ENCODE peak calls at places on chromosomes 1 and 21, in nine cellular contexts. Y is Right ventricle myocardium inferior; S is CD4-positive, CD25-positive, alpha-beta regulatory T cell; W is CD8-positive, alpha-beta T cell; M is breast epithelium; B is retina; Z is non-pigmented ciliary epithelial cell; O is T47D; J is small intestine. U is an unnamed sample.

GRCh38 chr1:28129150-28129549 is 40.7 kb upstream of the EYA3 start:
- DNase-seq in Y (no peak), S (no peak), W (no peak), M (no peak), B (no peak), Z (peak; percentile 64), O (no peak), J (no peak), U (peak; percentile 99)

GRCh38 chr21:28136687-28137086 is 856.0 kb downstream of the LTN1 start:
- DNase-seq in Y (no peak), S (no peak), W (no peak), M (no peak), B (no peak), Z (no peak), O (no peak), J (no peak), U (no peak)

GRCh38 chr1:67576474-67576873 is 108.5 kb upstream of the GADD45A start:
- DNase-seq in Y (no peak), S (no peak), W (no peak), M (no peak), B (no peak), Z (no peak), O (no peak), J (no peak), U (no peak)

GRCh38 chr1:87449348-87449963 is 120.8 kb downstream of the LMO4 start:
- DNase-seq in Y (no peak), S (no peak), W (no peak), M (peak; percentile 39), B (no peak), Z (no peak), O (peak; percentile 88), J (peak; percentile 12), U (peak; percentile 26)

GRCh38 chr1:97314685-97315084 is 593.1 kb downstream of the PTBP2 start:
- DNase-seq in Y (no peak), S (no peak), W (no peak), M (no peak), B (no peak), Z (no peak), O (no peak), J (no peak), U (no peak)

GRCh38 chr1:7299994-7300393 is 471.1 kb upstream of the VAMP3 start:
- DNase-seq in Y (no peak), S (no peak), W (no peak), M (no peak), B (no peak), Z (no peak), O (no peak), J (no peak), U (peak; percentile 30)

GRCh38 chr1:227357229-227358078 is 39.2 kb upstream of the CDC42BPA start:
- DNase-seq in Y (peak; percentile 73), S (no peak), W (no peak), M (no peak), B (peak; percentile 22), Z (peak; percentile 54), O (peak; percentile 41), J (peak; percentile 90), U (peak; percentile 79)

GRCh38 chr1:69932760-69933159 is 272.6 kb downstream of the LRRC40 start:
- DNase-seq in Y (no peak), S (no peak), W (no peak), M (no peak), B (no peak), Z (no peak), O (no peak), J (no peak), U (no peak)

GRCh38 chr1:228898582-228898992 is 163.3 kb downstream of the RHOU start:
- DNase-seq in Y (no peak), S (no peak), W (no peak), M (no peak), B (no peak), Z (no peak), O (no peak), J (no peak), U (no peak)

GRCh38 chr1:26239936-26240335 is 5.9 kb downstream of the CEP85 start:
- DNase-seq in Y (no peak), S (no peak), W (no peak), M (no peak), B (no peak), Z (peak; percentile 32), O (no peak), J (no peak), U (no peak)

GRCh38 chr1:118963456-118964430 is 24.4 kb downstream of the TBX15 start:
- DNase-seq in Y (no peak), S (no peak), W (no peak), M (no peak), B (no peak), Z (peak; percentile 36), O (no peak), J (peak; percentile 27), U (peak; percentile 37)

GRCh38 chr1:111513410-111514020 is 10.1 kb upstream of the ADORA3 start:
- DNase-seq in Y (no peak), S (no peak), W (no peak), M (no peak), B (no peak), Z (no peak), O (no peak), J (no peak), U (no peak)

GRCh38 chr1:10754571-10755329 is 41.7 kb downstream of the CASZ1 start:
- DNase-seq in Y (peak; percentile 58), S (no peak), W (no peak), M (no peak), B (peak; percentile 67), Z (no peak), O (no peak), J (no peak), U (no peak)

GRCh38 chr1:12179111-12179519 is 12.3 kb downstream of the TNFRSF1B start:
- DNase-seq in Y (peak; percentile 68), S (peak; percentile 87), W (peak; percentile 92), M (no peak), B (peak; percentile 47), Z (peak; percentile 47), O (no peak), J (no peak), U (no peak)

GRCh38 chr1:12453400-12454343 is 164.3 kb downstream of the DHRS3 start:
- DNase-seq in Y (peak; percentile 65), S (no peak), W (peak; percentile 44), M (peak; percentile 57), B (no peak), Z (no peak), O (no peak), J (peak; percentile 43), U (no peak)

U was measured in epithelial cell of esophagus.